ENCODE peak calls at places on chromosome X, in nine cellular contexts. One of them, this sample, is unnamed.
A peak's percentile ranks its signal among the peaks of the same experiment; 100 is the strongest.

GRCh38 chrX:131067846-131068745 is 9.9 kb downstream of the ARHGAP36 start:
- DNase-seq in adrenal gland: no peak
- DNase-seq in body of pancreas: no peak
- DNase-seq in tibial nerve: no peak
- DNase-seq in vagina: no peak
- DNase-seq in stomach: no peak
- DNase-seq in lower leg skin: no peak
- DNase-seq in K562: no peak
- DNase-seq in breast epithelium: no peak
- DNase-seq in this sample: no peak

GRCh38 chrX:100673397-100673953 is 29.5 kb downstream of the SRPX2 start:
- DNase-seq in adrenal gland: no peak
- DNase-seq in body of pancreas: no peak
- DNase-seq in tibial nerve: no peak
- DNase-seq in vagina: no peak
- DNase-seq in stomach: no peak
- DNase-seq in lower leg skin: no peak
- DNase-seq in K562: no peak
- DNase-seq in breast epithelium: no peak
- DNase-seq in this sample: no peak

GRCh38 chrX:91434351-91435168 is at the start of gene PABPC5:
- DNase-seq in adrenal gland: peak; percentile 91
- DNase-seq in body of pancreas: peak; percentile 44
- DNase-seq in tibial nerve: peak; percentile 61
- DNase-seq in vagina: no peak
- DNase-seq in stomach: peak; percentile 34
- DNase-seq in lower leg skin: peak; percentile 57
- DNase-seq in K562: no peak
- DNase-seq in breast epithelium: peak; percentile 47
- DNase-seq in this sample: no peak

GRCh38 chrX:17192111-17192510 is 182.9 kb upstream of the NHS start:
- DNase-seq in adrenal gland: no peak
- DNase-seq in body of pancreas: no peak
- DNase-seq in tibial nerve: no peak
- DNase-seq in vagina: no peak
- DNase-seq in stomach: no peak
- DNase-seq in lower leg skin: no peak
- DNase-seq in K562: no peak
- DNase-seq in breast epithelium: no peak
- DNase-seq in this sample: no peak

GRCh38 chrX:107448625-107449468 is 605 bp upstream of the FRMPD3 start:
- DNase-seq in adrenal gland: peak; percentile 13
- DNase-seq in body of pancreas: no peak
- DNase-seq in tibial nerve: no peak
- DNase-seq in vagina: no peak
- DNase-seq in stomach: no peak
- DNase-seq in lower leg skin: no peak
- DNase-seq in K562: no peak
- DNase-seq in breast epithelium: no peak
- DNase-seq in this sample: no peak

GRCh38 chrX:51496501-51497291 is at the start of gene NUDT11:
- DNase-seq in adrenal gland: peak; percentile 65
- DNase-seq in body of pancreas: peak; percentile 62
- DNase-seq in tibial nerve: peak; percentile 18
- DNase-seq in vagina: no peak
- DNase-seq in stomach: peak; percentile 38
- DNase-seq in lower leg skin: no peak
- DNase-seq in K562: peak; percentile 44
- DNase-seq in breast epithelium: peak; percentile 26
- DNase-seq in this sample: no peak

GRCh38 chrX:155967653-155968052 is 29.8 kb upstream of the IL9R start:
- DNase-seq in adrenal gland: no peak
- DNase-seq in body of pancreas: no peak
- DNase-seq in tibial nerve: no peak
- DNase-seq in vagina: no peak
- DNase-seq in stomach: no peak
- DNase-seq in lower leg skin: no peak
- DNase-seq in K562: no peak
- DNase-seq in breast epithelium: no peak
- DNase-seq in this sample: no peak

GRCh38 chrX:69503835-69504625 is at the start of gene NALF2:
- DNase-seq in adrenal gland: peak; percentile 71
- DNase-seq in body of pancreas: peak; percentile 62
- DNase-seq in tibial nerve: peak; percentile 24
- DNase-seq in vagina: peak; percentile 67
- DNase-seq in stomach: peak; percentile 58
- DNase-seq in lower leg skin: peak; percentile 12
- DNase-seq in K562: peak; percentile 24
- DNase-seq in breast epithelium: no peak
- DNase-seq in this sample: peak; percentile 12

GRCh38 chrX:74536142-74537010 is 78.0 kb downstream of the RLIM start:
- DNase-seq in adrenal gland: peak; percentile 88
- DNase-seq in body of pancreas: peak; percentile 60
- DNase-seq in tibial nerve: peak; percentile 59
- DNase-seq in vagina: peak; percentile 92
- DNase-seq in stomach: peak; percentile 64
- DNase-seq in lower leg skin: peak; percentile 21
- DNase-seq in K562: peak; percentile 8
- DNase-seq in breast epithelium: peak; percentile 71
- DNase-seq in this sample: peak; percentile 85

GRCh38 chrX:117376460-117376859 is 740.1 kb downstream of the KLHL13 start:
- DNase-seq in adrenal gland: no peak
- DNase-seq in body of pancreas: no peak
- DNase-seq in tibial nerve: no peak
- DNase-seq in vagina: no peak
- DNase-seq in stomach: no peak
- DNase-seq in lower leg skin: no peak
- DNase-seq in K562: no peak
- DNase-seq in breast epithelium: no peak
- DNase-seq in this sample: peak; percentile 8

GRCh38 chrX:106707771-106708454 is 18.6 kb upstream of the RNF128 start:
- DNase-seq in adrenal gland: peak; percentile 16
- DNase-seq in body of pancreas: no peak
- DNase-seq in tibial nerve: no peak
- DNase-seq in vagina: no peak
- DNase-seq in stomach: no peak
- DNase-seq in lower leg skin: no peak
- DNase-seq in K562: no peak
- DNase-seq in breast epithelium: no peak
- DNase-seq in this sample: no peak

GRCh38 chrX:106976416-106976815 is 23.6 kb downstream of the MORC4 start:
- DNase-seq in adrenal gland: no peak
- DNase-seq in body of pancreas: no peak
- DNase-seq in tibial nerve: no peak
- DNase-seq in vagina: no peak
- DNase-seq in stomach: no peak
- DNase-seq in lower leg skin: no peak
- DNase-seq in K562: no peak
- DNase-seq in breast epithelium: no peak
- DNase-seq in this sample: no peak

GRCh38 chrX:130498653-130499274 is 97.0 kb downstream of the RBMX2 start:
- DNase-seq in adrenal gland: no peak
- DNase-seq in body of pancreas: no peak
- DNase-seq in tibial nerve: no peak
- DNase-seq in vagina: no peak
- DNase-seq in stomach: no peak
- DNase-seq in lower leg skin: no peak
- DNase-seq in K562: no peak
- DNase-seq in breast epithelium: no peak
- DNase-seq in this sample: no peak

GRCh38 chrX:37701588-37701987 is 16.0 kb downstream of the XK start:
- DNase-seq in adrenal gland: no peak
- DNase-seq in body of pancreas: no peak
- DNase-seq in tibial nerve: no peak
- DNase-seq in vagina: no peak
- DNase-seq in stomach: no peak
- DNase-seq in lower leg skin: no peak
- DNase-seq in K562: no peak
- DNase-seq in breast epithelium: no peak
- DNase-seq in this sample: no peak

GRCh38 chrX:9765737-9766098 is at the start of gene GPR143:
- DNase-seq in adrenal gland: no peak
- DNase-seq in body of pancreas: no peak
- DNase-seq in tibial nerve: no peak
- DNase-seq in vagina: no peak
- DNase-seq in stomach: no peak
- DNase-seq in lower leg skin: no peak
- DNase-seq in K562: no peak
- DNase-seq in breast epithelium: no peak
- DNase-seq in this sample: no peak

GRCh38 chrX:120021927-120022326 is 55.6 kb downstream of the RHOXF2B start:
- DNase-seq in adrenal gland: no peak
- DNase-seq in body of pancreas: no peak
- DNase-seq in tibial nerve: no peak
- DNase-seq in vagina: no peak
- DNase-seq in stomach: no peak
- DNase-seq in lower leg skin: no peak
- DNase-seq in K562: peak; percentile 67
- DNase-seq in breast epithelium: no peak
- DNase-seq in this sample: peak; percentile 94

GRCh38 chrX:153478746-153479145 is 8.4 kb upstream of the HAUS7 start:
- DNase-seq in adrenal gland: no peak
- DNase-seq in body of pancreas: no peak
- DNase-seq in tibial nerve: no peak
- DNase-seq in vagina: no peak
- DNase-seq in stomach: no peak
- DNase-seq in lower leg skin: no peak
- DNase-seq in K562: no peak
- DNase-seq in breast epithelium: no peak
- DNase-seq in this sample: no peak

GRCh38 chrX:29617725-29618124 is 597.6 kb upstream of the MAGEB2 start:
- DNase-seq in adrenal gland: no peak
- DNase-seq in body of pancreas: no peak
- DNase-seq in tibial nerve: no peak
- DNase-seq in vagina: no peak
- DNase-seq in stomach: no peak
- DNase-seq in lower leg skin: no peak
- DNase-seq in K562: no peak
- DNase-seq in breast epithelium: no peak
- DNase-seq in this sample: no peak
- H3K4me3 ChIP-seq in adrenal gland: no peak overlapping the region
- H3K4me3 ChIP-seq in body of pancreas: no peak overlapping the region
- H3K4me3 ChIP-seq in tibial nerve: no peak overlapping the region
- H3K4me3 ChIP-seq in vagina: no peak overlapping the region
- H3K4me3 ChIP-seq in stomach: no peak overlapping the region
- H3K4me3 ChIP-seq in lower leg skin: no peak overlapping the region
- H3K4me3 ChIP-seq in K562: no peak overlapping the region
- H3K4me3 ChIP-seq in breast epithelium: no peak overlapping the region
- H3K4me3 ChIP-seq in this sample: no peak overlapping the region

GRCh38 chrX:135340827-135341226 is 31.5 kb downstream of the ETDC start:
- DNase-seq in adrenal gland: no peak
- DNase-seq in body of pancreas: no peak
- DNase-seq in tibial nerve: no peak
- DNase-seq in vagina: no peak
- DNase-seq in stomach: no peak
- DNase-seq in lower leg skin: no peak
- DNase-seq in K562: no peak
- DNase-seq in breast epithelium: no peak
- DNase-seq in this sample: no peak
- TF ChIP-seq POLR2A in adrenal gland: no peak
- TF ChIP-seq POLR2A in body of pancreas: no peak
- TF ChIP-seq POLR2A in tibial nerve: no peak
- TF ChIP-seq POLR2A in vagina: no peak
- TF ChIP-seq POLR2A in stomach: no peak
- TF ChIP-seq POLR2A in lower leg skin: no peak
- TF ChIP-seq POLR2A in K562: no peak
- TF ChIP-seq POLR2A in breast epithelium: no peak
- TF ChIP-seq POLR2A in this sample: no peak

DNA sequence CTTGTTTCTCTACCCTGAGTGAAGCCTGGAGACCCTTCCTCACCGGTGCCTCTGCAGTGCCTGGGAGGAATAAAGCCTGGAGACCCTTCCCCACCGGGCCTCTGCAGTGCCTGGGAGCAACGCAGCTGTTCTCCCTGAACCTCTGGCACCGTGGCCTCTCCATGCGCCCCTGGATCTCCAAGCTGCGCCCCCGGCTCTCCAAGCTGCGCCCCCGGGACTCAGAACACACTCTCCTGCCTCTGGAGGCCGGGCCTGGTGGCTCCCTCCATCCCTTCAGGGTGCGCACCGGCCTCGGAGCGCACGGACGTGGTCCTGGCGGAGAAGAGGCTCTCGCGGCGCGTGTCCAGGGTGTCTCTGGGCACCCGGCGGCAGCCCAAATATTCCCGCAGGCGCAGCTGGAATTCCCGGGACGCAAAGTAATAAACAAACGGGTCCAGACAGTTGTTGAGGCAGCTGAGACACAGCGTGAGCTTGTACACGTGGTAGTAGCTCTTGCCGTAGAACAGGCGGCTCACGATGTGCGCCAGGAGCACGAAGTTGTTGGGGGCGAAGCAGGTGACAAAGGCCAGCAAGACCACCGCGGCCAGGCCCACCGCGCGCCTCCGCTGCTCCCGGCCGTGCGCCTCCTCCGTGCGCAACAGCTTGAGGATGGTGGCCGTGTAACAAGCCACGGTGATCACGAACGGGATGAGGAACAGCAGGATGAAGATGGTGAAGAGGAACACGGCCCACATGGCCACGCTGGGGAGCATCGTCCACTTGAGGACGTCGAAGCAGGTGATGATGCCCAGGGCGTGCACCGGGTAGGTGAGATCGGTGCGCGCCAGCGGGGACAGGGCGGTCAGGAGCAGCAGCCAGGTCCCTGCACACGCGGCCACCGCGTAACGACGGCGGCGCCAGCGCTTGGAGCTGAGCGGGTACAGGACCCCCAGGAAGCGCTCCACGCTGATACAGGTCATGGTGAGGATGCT is 12.8 kb upstream of the ASMTL start:
- DNase-seq in adrenal gland: no peak
- DNase-seq in body of pancreas: no peak
- DNase-seq in tibial nerve: no peak
- DNase-seq in vagina: peak; percentile 62
- DNase-seq in stomach: peak; percentile 17
- DNase-seq in lower leg skin: peak; percentile 5
- DNase-seq in K562: no peak
- DNase-seq in breast epithelium: peak; percentile 4
- DNase-seq in this sample: no peak
- H3K4me3 ChIP-seq in adrenal gland: no peak overlapping the region
- H3K4me3 ChIP-seq in body of pancreas: no peak overlapping the region
- H3K4me3 ChIP-seq in tibial nerve: no peak overlapping the region
- H3K4me3 ChIP-seq in vagina: no peak overlapping the region
- H3K4me3 ChIP-seq in stomach: no peak overlapping the region
- H3K4me3 ChIP-seq in lower leg skin: no peak overlapping the region
- H3K4me3 ChIP-seq in K562: no peak overlapping the region
- H3K4me3 ChIP-seq in breast epithelium: no peak overlapping the region
- H3K4me3 ChIP-seq in this sample: no peak overlapping the region

GRCh38 chrX:3713225-3713936 is at the start of gene PRKX:
- DNase-seq in adrenal gland: peak; percentile 24
- DNase-seq in body of pancreas: peak; percentile 42
- DNase-seq in tibial nerve: no peak
- DNase-seq in vagina: no peak
- DNase-seq in stomach: peak; percentile 63
- DNase-seq in lower leg skin: peak; percentile 16
- DNase-seq in K562: peak; percentile 71
- DNase-seq in breast epithelium: no peak
- DNase-seq in this sample: peak; percentile 78
- TF ChIP-seq POLR2A in adrenal gland: no peak
- TF ChIP-seq POLR2A in body of pancreas: peak; percentile 32
- TF ChIP-seq POLR2A in tibial nerve: peak; percentile 57
- TF ChIP-seq POLR2A in vagina: peak; percentile 28
- TF ChIP-seq POLR2A in stomach: no peak
- TF ChIP-seq POLR2A in lower leg skin: no peak
- TF ChIP-seq POLR2A in K562: peak; percentile 45
- TF ChIP-seq POLR2A in breast epithelium: no peak
- TF ChIP-seq POLR2A in this sample: peak; percentile 51

GRCh38 chrX:103730746-103731508 is 20.2 kb downstream of the TMEM31 start:
- DNase-seq in adrenal gland: no peak
- DNase-seq in body of pancreas: no peak
- DNase-seq in tibial nerve: peak; percentile 6
- DNase-seq in vagina: no peak
- DNase-seq in stomach: no peak
- DNase-seq in lower leg skin: no peak
- DNase-seq in K562: no peak
- DNase-seq in breast epithelium: no peak
- DNase-seq in this sample: no peak
- H3K4me3 ChIP-seq in adrenal gland: no peak overlapping the region
- H3K4me3 ChIP-seq in body of pancreas: no peak overlapping the region
- H3K4me3 ChIP-seq in tibial nerve: no peak overlapping the region
- H3K4me3 ChIP-seq in vagina: no peak overlapping the region
- H3K4me3 ChIP-seq in stomach: no peak overlapping the region
- H3K4me3 ChIP-seq in lower leg skin: no peak overlapping the region
- H3K4me3 ChIP-seq in K562: no peak overlapping the region
- H3K4me3 ChIP-seq in breast epithelium: no peak overlapping the region
- H3K4me3 ChIP-seq in this sample: no peak overlapping the region